ENCODE peak calls at places on chromosomes 11 and 22, in four cellular contexts. One of them, this sample, is unnamed.

GRCh38 chr11:68025047-68025446 is 5.4 kb upstream of the NDUFS8 start:
- DNase-seq in fibroblast of the conjunctiva: no peak
- DNase-seq in nucleus accumbens: no peak
- DNase-seq in colonic mucosa: no peak
- DNase-seq in this sample: no peak

GRCh38 chr22:28799125-28799833 is 1.1 kb downstream of the XBP1 start:
- DNase-seq in fibroblast of the conjunctiva: peak; percentile 97
- DNase-seq in nucleus accumbens: no peak
- DNase-seq in colonic mucosa: peak; percentile 62
- DNase-seq in this sample: peak; percentile 90

GRCh38 chr11:134034496-134035381 is 34.1 kb upstream of the JAM3 start:
- DNase-seq in fibroblast of the conjunctiva: no peak
- DNase-seq in nucleus accumbens: no peak
- DNase-seq in colonic mucosa: no peak
- DNase-seq in this sample: no peak

GRCh38 chr11:16881074-16881709 is 133.0 kb downstream of the PLEKHA7 start:
- DNase-seq in fibroblast of the conjunctiva: peak; percentile 22
- DNase-seq in nucleus accumbens: no peak
- DNase-seq in colonic mucosa: no peak
- DNase-seq in this sample: peak; percentile 85

GRCh38 chr11:19853901-19854300 is 141.3 kb downstream of the NAV2 start:
- DNase-seq in fibroblast of the conjunctiva: no peak
- DNase-seq in nucleus accumbens: no peak
- DNase-seq in colonic mucosa: no peak
- DNase-seq in this sample: peak; percentile 42

GRCh38 chr22:41862160-41862529 is 29.2 kb downstream of the SREBF2 start:
- DNase-seq in fibroblast of the conjunctiva: no peak
- DNase-seq in nucleus accumbens: no peak
- DNase-seq in colonic mucosa: no peak
- DNase-seq in this sample: peak; percentile 26

GRCh38 chr11:73287400-73288101 is 15.4 kb downstream of the P2RY6 start:
- DNase-seq in fibroblast of the conjunctiva: no peak
- DNase-seq in nucleus accumbens: no peak
- DNase-seq in colonic mucosa: no peak
- DNase-seq in this sample: no peak

GRCh38 chr11:73393479-73394415 is 17.5 kb downstream of the RELT start:
- DNase-seq in fibroblast of the conjunctiva: peak; percentile 59
- DNase-seq in nucleus accumbens: peak; percentile 36
- DNase-seq in colonic mucosa: peak; percentile 73
- DNase-seq in this sample: peak; percentile 84

GRCh38 chr11:130548491-130548833 is 100.0 kb downstream of the ADAMTS15 start:
- DNase-seq in fibroblast of the conjunctiva: no peak
- DNase-seq in nucleus accumbens: no peak
- DNase-seq in colonic mucosa: no peak
- DNase-seq in this sample: peak; percentile 62

GRCh38 chr22:25643232-25644000 is 78.9 kb downstream of the GRK3 start:
- DNase-seq in fibroblast of the conjunctiva: no peak
- DNase-seq in nucleus accumbens: no peak
- DNase-seq in colonic mucosa: no peak
- DNase-seq in this sample: no peak

GRCh38 chr11:112127056-112127455 is 36.8 kb downstream of the IL18 start:
- DNase-seq in fibroblast of the conjunctiva: no peak
- DNase-seq in nucleus accumbens: no peak
- DNase-seq in colonic mucosa: no peak
- DNase-seq in this sample: no peak

GRCh38 chr22:50578776-50579310 is 616 bp upstream of the CPT1B start:
- DNase-seq in fibroblast of the conjunctiva: no peak
- DNase-seq in nucleus accumbens: no peak
- DNase-seq in colonic mucosa: no peak
- DNase-seq in this sample: no peak

This sample was measured in kidney tubule cell.